ENCODE peak calls at places on chromosome 21, in seven cellular contexts. U is upper lobe of right lung, A is WERI-Rb-1, K is transverse colon, L is lung, J is A673, P is cardiac muscle cell. Z is an unnamed sample.

GRCh38 chr21:39673736-39674135 is 61.0 kb downstream of the B3GALT5 start:
- DNase-seq in A (no peak), U (peak; percentile 50), L (no peak), K (no peak), J (no peak), P (no peak), Z (no peak)

GRCh38 chr21:38930065-38930464 is 124.3 kb downstream of the ETS2 start:
- DNase-seq in K (no peak), P (no peak), U (no peak), L (no peak), J (no peak), A (no peak), Z (no peak)

GRCh38 chr21:14607262-14607661 is 61.1 kb upstream of the SAMSN1 start:
- DNase-seq in P (no peak), A (no peak), L (no peak), J (no peak), K (no peak), U (no peak), Z (no peak)

GRCh38 chr21:15414057-15414456 is 315.7 kb upstream of the USP25 start:
- DNase-seq in A (no peak), K (no peak), L (no peak), P (no peak), J (no peak), U (no peak), Z (no peak)

GRCh38 chr21:16211339-16212303 is 481.8 kb downstream of the USP25 start:
- DNase-seq in J (peak; percentile 3), K (no peak), P (no peak), A (no peak), U (no peak), L (no peak), Z (peak; percentile 56)

GRCh38 chr21:22791376-22791775 is 1793.2 kb downstream of the NCAM2 start:
- DNase-seq in U (no peak), J (peak; percentile 74), A (no peak), L (no peak), P (no peak), K (no peak), Z (no peak)

GRCh38 chr21:31235671-31236450 is 108.2 kb downstream of the TIAM1 start:
- DNase-seq in P (peak; percentile 48), K (no peak), U (no peak), J (no peak), L (no peak), A (no peak), Z (peak; percentile 37)

GRCh38 chr21:23160914-23161313 is 2162.7 kb downstream of the NCAM2 start:
- DNase-seq in L (no peak), U (no peak), A (no peak), P (no peak), K (no peak), J (peak; percentile 8), Z (no peak)

GRCh38 chr21:39055167-39055767 is 128.0 kb downstream of the PSMG1 start:
- DNase-seq in A (no peak), K (no peak), J (no peak), L (no peak), P (no peak), U (no peak), Z (peak; percentile 10)

GRCh38 chr21:35810431-35810970 is 249.8 kb downstream of the SETD4 start:
- DNase-seq in P (no peak), J (no peak), K (no peak), L (no peak), U (no peak), A (no peak), Z (no peak)

GRCh38 chr21:15560383-15561056 is 169.3 kb upstream of the USP25 start:
- DNase-seq in J (no peak), K (no peak), L (no peak), U (no peak), A (no peak), P (no peak), Z (no peak)

GRCh38 chr21:41678016-41678935 is 88.6 kb downstream of the RIPK4 start:
- DNase-seq in L (peak; percentile 76), P (no peak), J (no peak), K (peak; percentile 80), U (peak; percentile 76), A (no peak), Z (peak; percentile 96)
- TF ChIP-seq CTCF in L (no peak), P (no peak), J (no peak), K (no peak), U (no peak), A (no peak), Z (no peak)

DNA sequence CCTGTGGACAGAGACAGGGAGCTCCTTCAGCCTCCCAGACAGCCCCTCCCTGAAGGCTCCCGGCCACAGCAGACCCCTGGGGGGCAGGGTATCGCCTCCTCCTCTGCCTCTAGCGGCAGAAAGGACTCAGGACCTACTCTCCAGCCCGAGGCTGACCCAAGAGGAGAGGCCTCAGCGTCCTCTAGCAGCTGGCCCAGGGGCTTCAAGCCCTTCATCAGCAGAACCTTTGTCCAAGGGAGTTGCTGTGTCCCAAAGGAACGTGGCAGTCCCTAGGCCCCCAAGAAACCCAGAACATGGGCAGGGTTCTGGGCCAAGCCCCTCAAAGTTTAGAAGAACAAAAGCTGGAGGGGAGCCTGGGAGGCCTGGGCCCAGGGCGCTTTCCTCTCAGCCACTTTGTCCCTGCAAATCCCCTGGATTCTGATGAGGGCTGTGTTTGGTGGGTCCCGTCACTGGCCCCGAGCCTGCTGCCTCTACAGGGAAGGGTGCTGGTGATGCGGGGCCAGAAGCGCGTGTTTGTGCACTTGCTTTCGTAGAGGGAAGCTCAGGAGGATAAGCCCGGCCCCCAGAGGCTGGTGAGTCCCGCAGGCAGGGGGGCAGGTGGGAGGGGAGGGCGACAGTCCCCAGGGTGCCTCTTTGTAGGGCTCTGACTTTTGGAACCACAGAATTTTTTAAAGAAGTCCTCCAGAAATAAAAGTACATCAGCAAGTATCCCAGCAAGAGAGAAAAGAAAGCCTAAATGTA is 13.3 kb downstream of the ITGB2 start:
- DNase-seq in J (peak; percentile 33), U (no peak), L (no peak), K (no peak), A (no peak), P (no peak), Z (no peak)
- H3K27me3 ChIP-seq in J (no peaks in the 10 kb centered on the region), U (no peaks in the 10 kb centered on the region), L (no peaks in the 10 kb centered on the region), K (no peaks in the 10 kb centered on the region), A (no peaks in the 10 kb centered on the region), P (no peaks in the 10 kb centered on the region), Z (peaks cover 3% of the 10 kb centered on the region)

GRCh38 chr21:41668686-41669532 is 97.9 kb downstream of the RIPK4 start:
- DNase-seq in L (no peak), J (no peak), A (peak; percentile 84), U (peak; percentile 39), K (no peak), P (no peak), Z (peak; percentile 83)

GRCh38 chr21:41671212-41671762 is 95.6 kb downstream of the RIPK4 start:
- DNase-seq in A (no peak), L (no peak), K (no peak), J (no peak), P (no peak), U (peak; percentile 11), Z (no peak)

GRCh38 chr21:41668051-41668541 is 98.8 kb downstream of the RIPK4 start:
- DNase-seq in J (no peak), P (no peak), L (no peak), U (peak; percentile 53), A (no peak), K (no peak), Z (no peak)

GRCh38 chr21:41670056-41670805 is 96.6 kb downstream of the RIPK4 start:
- DNase-seq in K (no peak), L (no peak), P (no peak), A (no peak), J (no peak), U (peak; percentile 60), Z (no peak)

DNA sequence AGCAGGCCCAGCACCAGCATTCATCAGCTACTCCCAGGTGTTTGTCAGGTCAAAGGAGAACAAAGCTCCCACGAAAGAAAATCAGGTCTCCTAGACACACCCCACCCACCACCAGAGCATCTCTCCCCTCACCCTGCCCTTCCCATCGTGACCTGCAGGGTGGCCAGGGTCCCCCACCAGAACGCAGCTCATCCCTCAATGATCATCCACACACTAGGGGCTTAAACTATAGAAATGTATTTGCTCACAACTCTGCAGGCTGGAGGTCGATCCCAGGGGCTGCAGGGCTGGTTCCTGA is 97.4 kb downstream of the RIPK4 start:
- DNase-seq in P (no peak), U (peak; percentile 18), L (no peak), A (no peak), J (no peak), K (no peak), Z (no peak)
- TF ChIP-seq CTCF in P (no peak), U (no peak), L (no peak), A (no peak), J (no peak), K (no peak), Z (no peak)

GRCh38 chr21:46000731-46001641 is 19.4 kb downstream of the COL6A1 start:
- DNase-seq in A (peak; percentile 14), U (no peak), J (no peak), K (peak; percentile 11), P (no peak), L (no peak), Z (no peak)
- H3K27me3 ChIP-seq in A (no peaks in the 10 kb centered on the region), U (no peaks in the 10 kb centered on the region), J (no peaks in the 10 kb centered on the region), K (no peaks in the 10 kb centered on the region), P (no peaks in the 10 kb centered on the region), L (no peaks in the 10 kb centered on the region), Z (no peaks in the 10 kb centered on the region)